ENCODE peak calls at places on chromosome 6, in four cellular contexts. One of them, this sample, is unnamed.

GRCh38 chr6:71420693-71421328 is 132.2 kb downstream of the OGFRL1 start:
- DNase-seq in head of caudate nucleus: peak; percentile 97
- DNase-seq in kidney epithelial cell: peak; percentile 81
- DNase-seq in cardiac muscle cell: peak; percentile 97
- DNase-seq in this sample: no peak

GRCh38 chr6:51995214-51995735 is 92.1 kb downstream of the PKHD1 start:
- DNase-seq in head of caudate nucleus: no peak
- DNase-seq in kidney epithelial cell: no peak
- DNase-seq in cardiac muscle cell: no peak
- DNase-seq in this sample: no peak

GRCh38 chr6:139349464-139350020 is 24.9 kb downstream of the CITED2 start:
- DNase-seq in head of caudate nucleus: no peak
- DNase-seq in cardiac muscle cell: no peak
- DNase-seq in kidney epithelial cell: no peak
- DNase-seq in this sample: no peak

GRCh38 chr6:53767941-53768340 is 26.9 kb upstream of the LRRC1 start:
- DNase-seq in head of caudate nucleus: no peak
- DNase-seq in kidney epithelial cell: no peak
- DNase-seq in cardiac muscle cell: no peak
- DNase-seq in this sample: no peak

GRCh38 chr6:106974999-106975698 is 620 bp upstream of the CD24 start:
- DNase-seq in cardiac muscle cell: peak; percentile 7
- DNase-seq in head of caudate nucleus: no peak
- DNase-seq in kidney epithelial cell: no peak
- DNase-seq in this sample: no peak

GRCh38 chr6:14035448-14035847 is 82.1 kb upstream of the CD83 start:
- DNase-seq in kidney epithelial cell: peak; percentile 68
- DNase-seq in cardiac muscle cell: peak; percentile 92
- DNase-seq in head of caudate nucleus: no peak
- DNase-seq in this sample: no peak

GRCh38 chr6:144055121-144055931 is 40.0 kb downstream of the SF3B5 start:
- DNase-seq in kidney epithelial cell: no peak
- DNase-seq in head of caudate nucleus: no peak
- DNase-seq in cardiac muscle cell: no peak
- DNase-seq in this sample: no peak

GRCh38 chr6:19837511-19838441 is 606 bp downstream of the ID4 start:
- DNase-seq in head of caudate nucleus: no peak
- DNase-seq in kidney epithelial cell: no peak
- DNase-seq in cardiac muscle cell: peak; percentile 55
- DNase-seq in this sample: no peak

GRCh38 chr6:107786709-107787588 is 37.2 kb downstream of the SCML4 start:
- DNase-seq in kidney epithelial cell: no peak
- DNase-seq in cardiac muscle cell: no peak
- DNase-seq in head of caudate nucleus: no peak
- DNase-seq in this sample: no peak

GRCh38 chr6:24307881-24308280 is 50.0 kb downstream of the DCDC2 start:
- DNase-seq in kidney epithelial cell: no peak
- DNase-seq in head of caudate nucleus: no peak
- DNase-seq in cardiac muscle cell: peak; percentile 14
- DNase-seq in this sample: no peak

GRCh38 chr6:145562771-145563615 is 172.3 kb downstream of the EPM2A start:
- DNase-seq in kidney epithelial cell: no peak
- DNase-seq in cardiac muscle cell: no peak
- DNase-seq in head of caudate nucleus: no peak
- DNase-seq in this sample: no peak

GRCh38 chr6:165204807-165205545 is 104.4 kb downstream of the C6orf118 start:
- DNase-seq in head of caudate nucleus: no peak
- DNase-seq in kidney epithelial cell: no peak
- DNase-seq in cardiac muscle cell: no peak
- DNase-seq in this sample: no peak

GRCh38 chr6:85684125-85684808 is 41.6 kb upstream of the SYNCRIP start:
- DNase-seq in head of caudate nucleus: no peak
- DNase-seq in kidney epithelial cell: no peak
- DNase-seq in cardiac muscle cell: no peak
- DNase-seq in this sample: no peak

GRCh38 chr6:113994934-113995342 is 24.0 kb upstream of the HDAC2 start:
- DNase-seq in kidney epithelial cell: peak; percentile 92
- DNase-seq in head of caudate nucleus: peak; percentile 80
- DNase-seq in cardiac muscle cell: peak; percentile 90
- DNase-seq in this sample: peak; percentile 80

GRCh38 chr6:166422201-166422940 is 39.6 kb upstream of the MPC1 start:
- DNase-seq in cardiac muscle cell: no peak
- DNase-seq in head of caudate nucleus: no peak
- DNase-seq in kidney epithelial cell: no peak
- DNase-seq in this sample: no peak

GRCh38 chr6:17879224-17879623 is 108.2 kb downstream of the KIF13A start:
- DNase-seq in head of caudate nucleus: no peak
- DNase-seq in kidney epithelial cell: no peak
- DNase-seq in cardiac muscle cell: no peak
- DNase-seq in this sample: no peak

GRCh38 chr6:46468611-46469010 is 22.6 kb downstream of the RCAN2 start:
- DNase-seq in kidney epithelial cell: no peak
- DNase-seq in head of caudate nucleus: no peak
- DNase-seq in cardiac muscle cell: no peak
- DNase-seq in this sample: no peak

GRCh38 chr6:64984947-64985346 is 722.1 kb downstream of the EYS start:
- DNase-seq in cardiac muscle cell: no peak
- DNase-seq in kidney epithelial cell: no peak
- DNase-seq in head of caudate nucleus: no peak
- DNase-seq in this sample: no peak

GRCh38 chr6:119210596-119210995 is 132.1 kb upstream of the FAM184A start:
- DNase-seq in cardiac muscle cell: peak; percentile 21
- DNase-seq in head of caudate nucleus: no peak
- DNase-seq in kidney epithelial cell: no peak
- DNase-seq in this sample: no peak

GRCh38 chr6:130978180-130978579 is 84.9 kb downstream of the EPB41L2 start:
- DNase-seq in kidney epithelial cell: no peak
- DNase-seq in head of caudate nucleus: no peak
- DNase-seq in cardiac muscle cell: no peak
- DNase-seq in this sample: no peak

GRCh38 chr6:157951828-157952227 is 29.8 kb upstream of the SYNJ2 start:
- DNase-seq in cardiac muscle cell: no peak
- DNase-seq in head of caudate nucleus: no peak
- DNase-seq in kidney epithelial cell: no peak
- DNase-seq in this sample: no peak

GRCh38 chr6:1910621-1911407 is 301.1 kb downstream of the FOXC1 start:
- DNase-seq in cardiac muscle cell: no peak
- DNase-seq in kidney epithelial cell: no peak
- DNase-seq in head of caudate nucleus: no peak
- DNase-seq in this sample: no peak

GRCh38 chr6:22318404-22318803 is 21.6 kb upstream of the PRL start:
- DNase-seq in head of caudate nucleus: no peak
- DNase-seq in cardiac muscle cell: no peak
- DNase-seq in kidney epithelial cell: no peak
- DNase-seq in this sample: no peak

GRCh38 chr6:170227996-170228550 is 62.8 kb downstream of the DLL1 start:
- DNase-seq in cardiac muscle cell: no peak
- DNase-seq in head of caudate nucleus: no peak
- DNase-seq in kidney epithelial cell: no peak
- DNase-seq in this sample: no peak

GRCh38 chr6:113190170-113190569 is 667.0 kb upstream of the MARCKS start:
- DNase-seq in kidney epithelial cell: no peak
- DNase-seq in head of caudate nucleus: no peak
- DNase-seq in cardiac muscle cell: peak; percentile 25
- DNase-seq in this sample: no peak

GRCh38 chr6:151493495-151494234 is at the start of gene CCDC170:
- DNase-seq in cardiac muscle cell: peak; percentile 16
- DNase-seq in head of caudate nucleus: no peak
- DNase-seq in kidney epithelial cell: no peak
- DNase-seq in this sample: no peak

GRCh38 chr6:52399511-52400315 is 20.4 kb upstream of the EFHC1 start:
- DNase-seq in head of caudate nucleus: no peak
- DNase-seq in cardiac muscle cell: peak; percentile 77
- DNase-seq in kidney epithelial cell: no peak
- DNase-seq in this sample: no peak

GRCh38 chr6:137315081-137315480 is 95.9 kb upstream of the IFNGR1 start:
- DNase-seq in head of caudate nucleus: no peak
- DNase-seq in kidney epithelial cell: no peak
- DNase-seq in cardiac muscle cell: no peak
- DNase-seq in this sample: no peak

GRCh38 chr6:168061269-168062210 is 17.5 kb downstream of the FRMD1 start:
- DNase-seq in kidney epithelial cell: no peak
- DNase-seq in head of caudate nucleus: no peak
- DNase-seq in cardiac muscle cell: no peak
- DNase-seq in this sample: no peak

GRCh38 chr6:54014440-54014839 is 96.8 kb upstream of the MLIP start:
- DNase-seq in cardiac muscle cell: no peak
- DNase-seq in head of caudate nucleus: no peak
- DNase-seq in kidney epithelial cell: no peak
- DNase-seq in this sample: no peak

GRCh38 chr6:106560966-106561740 is 68.1 kb downstream of the RTN4IP1 start:
- DNase-seq in kidney epithelial cell: no peak
- DNase-seq in head of caudate nucleus: no peak
- DNase-seq in cardiac muscle cell: peak; percentile 59
- DNase-seq in this sample: no peak

GRCh38 chr6:52522151-52522626 is 54.7 kb downstream of the TRAM2 start:
- DNase-seq in kidney epithelial cell: no peak
- DNase-seq in cardiac muscle cell: peak; percentile 80
- DNase-seq in head of caudate nucleus: no peak
- DNase-seq in this sample: no peak

GRCh38 chr6:144305985-144306384 is 20.9 kb downstream of the UTRN start:
- DNase-seq in kidney epithelial cell: no peak
- DNase-seq in head of caudate nucleus: no peak
- DNase-seq in cardiac muscle cell: no peak
- DNase-seq in this sample: no peak

GRCh38 chr6:71127374-71127773 is 161.2 kb upstream of the OGFRL1 start:
- DNase-seq in kidney epithelial cell: no peak
- DNase-seq in cardiac muscle cell: peak; percentile 32
- DNase-seq in head of caudate nucleus: no peak
- DNase-seq in this sample: no peak

GRCh38 chr6:100202417-100203194 is 208.6 kb upstream of the MCHR2 start:
- DNase-seq in kidney epithelial cell: peak; percentile 87
- DNase-seq in cardiac muscle cell: peak; percentile 95
- DNase-seq in head of caudate nucleus: no peak
- DNase-seq in this sample: no peak

GRCh38 chr6:88013015-88013414 is 34.6 kb upstream of the SPACA1 start:
- DNase-seq in kidney epithelial cell: no peak
- DNase-seq in head of caudate nucleus: no peak
- DNase-seq in cardiac muscle cell: no peak
- DNase-seq in this sample: no peak

This sample was measured in SK-N-MC.